ENCODE peak calls at places on chromosomes 5 and 9, in six cellular contexts. I is sigmoid colon; G is foreskin fibroblast; J is CD4-positive, alpha-beta T cell; H is GM23338; W is BJ. A is an unnamed sample.

GRCh38 chr9:114382951-114383865 is 4.6 kb downstream of the AKNA start:
- DNase-seq in I (peak), G (peak), J (peak), H (peak), W (no peak), A (peak)

GRCh38 chr9:37531699-37532098 is 44.5 kb downstream of the FBXO10 start:
- DNase-seq in I (no peak), G (no peak), J (peak), H (no peak), W (no peak), A (no peak)

GRCh38 chr9:77472646-77473045 is 175.5 kb downstream of the GNA14 start:
- DNase-seq in I (no peak), G (peak), J (no peak), H (no peak), W (no peak), A (peak)

GRCh38 chr9:131104016-131104740 is 7.8 kb downstream of the AIF1L start:
- DNase-seq in I (no peak), G (no peak), J (no peak), H (peak), W (no peak), A (no peak)

GRCh38 chr9:5557606-5558587 is 47.6 kb downstream of the PDCD1LG2 start:
- DNase-seq in I (no peak), G (no peak), J (peak), H (no peak), W (no peak), A (no peak)

GRCh38 chr9:115640887-115641286 is 512.7 kb upstream of the PAPPA start:
- DNase-seq in I (no peak), G (peak), J (no peak), H (no peak), W (peak), A (peak)

GRCh38 chr9:4550777-4551476 is 60.7 kb downstream of the SLC1A1 start:
- DNase-seq in I (no peak), G (peak), J (no peak), H (no peak), W (no peak), A (peak)

GRCh38 chr5:135157421-135158314 is 123.6 kb upstream of the PITX1 start:
- DNase-seq in I (no peak), G (no peak), J (no peak), H (no peak), W (no peak), A (no peak)

GRCh38 chr5:35303152-35303551 is 72.9 kb upstream of the PRLR start:
- DNase-seq in I (no peak), G (no peak), J (no peak), H (no peak), W (no peak), A (no peak)

GRCh38 chr5:59893061-59893435 is 478 bp downstream of the PDE4D start:
- DNase-seq in I (no peak), G (no peak), J (no peak), H (peak), W (no peak), A (no peak)

GRCh38 chr5:157613385-157614245 is 38.0 kb upstream of the ADAM19 start:
- DNase-seq in I (no peak), G (no peak), J (no peak), H (no peak), W (no peak), A (no peak)

GRCh38 chr5:149731617-149732400 is 1.7 kb downstream of the PPARGC1B start:
- DNase-seq in I (peak), G (peak), J (peak), H (peak), W (peak), A (peak)

GRCh38 chr5:132385321-132386105 is 16.0 kb downstream of the SLC22A5 start:
- DNase-seq in I (no peak), G (peak), J (peak), H (peak), W (no peak), A (peak)

GRCh38 chr9:16254674-16255073 is 615.8 kb downstream of the BNC2 start:
- DNase-seq in I (no peak), G (no peak), J (no peak), H (no peak), W (no peak), A (no peak)

GRCh38 chr5:92552206-92553160 is 1028.5 kb downstream of the NR2F1-AS1 start:
- DNase-seq in I (no peak), G (peak), J (no peak), H (no peak), W (peak), A (peak)

GRCh38 chr5:134568761-134569725 is 43.6 kb downstream of the JADE2 start:
- DNase-seq in I (peak), G (peak), J (no peak), H (no peak), W (no peak), A (peak)

GRCh38 chr9:73133921-73134407 is 17.7 kb upstream of the ANXA1 start:
- DNase-seq in I (no peak), G (peak), J (no peak), H (no peak), W (no peak), A (peak)

GRCh38 chr9:19156026-19156474 is 28.8 kb upstream of the PLIN2 start:
- DNase-seq in I (no peak), G (no peak), J (no peak), H (no peak), W (no peak), A (no peak)

GRCh38 chr5:180821538-180821937 is 18.9 kb upstream of the MGAT1 start:
- DNase-seq in I (no peak), G (no peak), J (no peak), H (no peak), W (no peak), A (no peak)

GRCh38 chr5:173089581-173089980 is 33.4 kb downstream of the CREBRF start:
- DNase-seq in I (no peak), G (no peak), J (no peak), H (no peak), W (peak), A (no peak)

GRCh38 chr9:15622596-15622995 is 69.8 kb downstream of the CCDC171 start:
- DNase-seq in I (no peak), G (peak), J (no peak), H (peak), W (no peak), A (peak)

GRCh38 chr5:95284512-95285405 is at the start of gene MCTP1:
- DNase-seq in I (no peak), G (peak), J (no peak), H (peak), W (no peak), A (no peak)

GRCh38 chr5:172180936-172181335 is 7.1 kb downstream of the STK10 start:
- DNase-seq in I (no peak), G (no peak), J (peak), H (no peak), W (no peak), A (no peak)

GRCh38 chr5:137470111-137470920 is 28.8 kb downstream of the SPOCK1 start:
- DNase-seq in I (peak), G (peak), J (no peak), H (no peak), W (peak), A (peak)

GRCh38 chr9:116653580-116654355 is 33.3 kb upstream of the TRIM32 start:
- DNase-seq in I (no peak), G (peak), J (no peak), H (no peak), W (no peak), A (peak)

GRCh38 chr5:154813736-154814135 is 36.7 kb downstream of the FAXDC2 start:
- DNase-seq in I (no peak), G (no peak), J (peak), H (no peak), W (no peak), A (no peak)

GRCh38 chr9:4984171-4984570 is 901 bp upstream of the JAK2 start:
- DNase-seq in I (no peak), G (no peak), J (no peak), H (no peak), W (no peak), A (no peak)

GRCh38 chr5:107997338-107997979 is 326.7 kb upstream of the EFNA5 start:
- DNase-seq in I (no peak), G (no peak), J (no peak), H (peak), W (peak), A (peak)

GRCh38 chr5:94192658-94193391 is 425.6 kb downstream of the KIAA0825 start:
- DNase-seq in I (no peak), G (no peak), J (no peak), H (peak), W (no peak), A (no peak)
- TF ChIP-seq CTCF in I (no peak), G (no peak), J (no peak), H (no peak), W (no peak), A (no peak)

GRCh38 chr9:91364005-91364404 is 2.3 kb upstream of the AUH start:
- DNase-seq in I (no peak), G (no peak), J (no peak), H (no peak), W (no peak), A (no peak)

GRCh38 chr9:91359734-91360470 is 1.8 kb downstream of the AUH start:
- DNase-seq in I (no peak), G (peak), J (no peak), H (no peak), W (no peak), A (peak)

GRCh38 chr9:91362212-91362611 is 494 bp upstream of the AUH start:
- DNase-seq in I (no peak), G (no peak), J (no peak), H (no peak), W (no peak), A (no peak)

GRCh38 chr9:91360551-91361293 is 996 bp downstream of the AUH start:
- DNase-seq in I (no peak), G (peak), J (no peak), H (peak), W (no peak), A (peak)

DNA sequence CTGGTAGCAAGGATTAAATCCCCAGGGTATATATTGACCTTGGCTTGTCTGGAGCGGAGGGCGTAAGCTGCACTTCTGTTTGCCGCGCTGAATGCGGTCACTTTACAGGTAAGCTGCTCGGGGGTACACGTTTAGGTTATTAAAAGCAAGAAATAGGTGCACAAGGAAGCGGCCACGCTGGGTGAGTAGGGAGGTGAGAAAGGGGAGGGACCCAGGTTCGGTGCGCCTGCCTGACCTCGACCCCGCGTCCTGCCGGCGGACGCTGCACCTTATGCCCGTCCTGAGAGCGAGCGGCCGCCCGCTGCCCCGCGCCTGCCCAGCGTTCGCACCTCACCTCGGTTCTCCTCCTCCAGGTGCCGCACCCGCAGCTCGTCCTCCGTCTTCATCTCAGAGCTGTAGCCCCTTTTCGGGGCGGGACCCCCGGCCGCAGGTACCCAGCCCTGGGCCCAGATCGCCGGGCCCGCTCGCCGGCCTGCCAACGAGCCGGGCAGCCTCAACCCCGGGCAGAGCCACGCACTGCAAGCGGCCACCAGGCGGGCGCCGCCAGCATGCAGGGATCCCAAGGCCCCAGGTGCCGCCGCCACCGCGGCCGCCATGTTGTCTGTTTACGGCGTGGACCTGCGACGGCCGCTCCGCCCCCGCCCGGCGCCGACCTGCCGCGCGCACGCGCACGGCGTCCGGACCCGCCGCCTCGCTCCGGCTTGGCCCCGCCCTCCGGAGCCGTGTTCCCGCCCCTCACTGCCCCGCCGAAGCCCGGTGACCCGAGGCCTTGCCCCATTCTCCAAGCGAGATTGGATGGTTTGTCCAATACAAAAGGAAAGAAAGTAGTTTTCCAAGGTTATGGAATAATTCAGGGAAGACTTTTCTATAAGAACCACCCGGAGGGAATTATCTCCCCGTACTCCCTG is at the start of gene AUH:
- DNase-seq in I (peak), G (peak), J (peak), H (peak), W (no peak), A (peak)
- TF ChIP-seq CTCF in I (peak), G (no peak), J (no peak), H (no peak), W (no peak), A (no peak)

GRCh38 chr9:110875275-110875674 is 163.0 kb downstream of the LPAR1 start:
- DNase-seq in I (peak), G (no peak), J (no peak), H (peak), W (no peak), A (no peak)
- TF ChIP-seq CTCF in I (no peak), G (no peak), J (no peak), H (peak), W (no peak), A (no peak)

GRCh38 chr5:32312194-32312681 is 501 bp downstream of the MTMR12 start:
- DNase-seq in I (peak), G (peak), J (peak), H (peak), W (no peak), A (peak)

GRCh38 chr5:32308951-32309350 is 3.8 kb downstream of the MTMR12 start:
- DNase-seq in I (no peak), G (peak), J (no peak), H (no peak), W (no peak), A (no peak)

GRCh38 chr5:32307769-32308194 is 5.0 kb downstream of the MTMR12 start:
- DNase-seq in I (no peak), G (no peak), J (no peak), H (no peak), W (no peak), A (no peak)

GRCh38 chr5:32311404-32312193 is 1.1 kb downstream of the MTMR12 start:
- DNase-seq in I (no peak), G (peak), J (no peak), H (peak), W (no peak), A (peak)

GRCh38 chr5:32309766-32310165 is 3.0 kb downstream of the MTMR12 start:
- DNase-seq in I (no peak), G (no peak), J (no peak), H (no peak), W (no peak), A (no peak)
- TF ChIP-seq CTCF in I (no peak), G (no peak), J (no peak), H (no peak), W (no peak), A (no peak)

DNA sequence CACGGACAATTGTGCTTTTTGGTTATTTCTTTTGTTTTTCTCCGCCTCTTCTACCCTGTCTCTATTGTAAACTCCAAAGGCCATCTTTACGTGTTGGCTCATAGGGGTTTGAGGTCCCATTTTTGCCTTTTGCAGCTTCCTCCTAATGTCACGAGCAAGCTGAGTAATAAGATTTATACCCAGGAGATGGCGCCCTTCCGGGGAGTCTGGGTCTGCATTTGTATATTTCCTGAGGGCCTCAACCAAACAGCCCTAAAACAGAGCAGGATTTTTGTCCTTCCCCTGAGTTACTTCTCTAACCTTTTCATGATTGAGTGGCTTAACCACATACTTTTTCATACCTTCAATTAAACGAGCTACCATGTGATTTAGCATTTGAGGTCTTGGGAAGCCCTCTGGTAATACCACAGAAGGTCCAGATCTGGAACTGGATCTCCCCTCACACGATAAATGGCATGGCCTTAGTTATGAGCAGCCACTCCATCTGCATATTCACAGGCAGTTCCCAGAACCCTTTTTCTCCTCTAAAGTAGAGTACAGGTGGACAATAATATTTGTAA is 11.2 kb upstream of the CFAP95 start:
- DNase-seq in I (no peak), G (peak), J (no peak), H (peak), W (no peak), A (peak)
- TF ChIP-seq CTCF in I (no peak), G (peak), J (peak), H (peak), W (peak), A (peak)

GRCh38 chr5:170449232-170449631 is 54.6 kb upstream of the KCNIP1 start:
- DNase-seq in I (no peak), G (no peak), J (no peak), H (no peak), W (no peak), A (no peak)
- TF ChIP-seq CTCF in I (no peak), G (no peak), J (no peak), H (no peak), W (no peak), A (no peak)

GRCh38 chr9:122092611-122093506 is at the start of gene TTLL11:
- DNase-seq in I (peak), G (peak), J (peak), H (peak), W (peak), A (peak)
- TF ChIP-seq CTCF in I (no peak), G (no peak), J (no peak), H (no peak), W (no peak), A (no peak)

DNA sequence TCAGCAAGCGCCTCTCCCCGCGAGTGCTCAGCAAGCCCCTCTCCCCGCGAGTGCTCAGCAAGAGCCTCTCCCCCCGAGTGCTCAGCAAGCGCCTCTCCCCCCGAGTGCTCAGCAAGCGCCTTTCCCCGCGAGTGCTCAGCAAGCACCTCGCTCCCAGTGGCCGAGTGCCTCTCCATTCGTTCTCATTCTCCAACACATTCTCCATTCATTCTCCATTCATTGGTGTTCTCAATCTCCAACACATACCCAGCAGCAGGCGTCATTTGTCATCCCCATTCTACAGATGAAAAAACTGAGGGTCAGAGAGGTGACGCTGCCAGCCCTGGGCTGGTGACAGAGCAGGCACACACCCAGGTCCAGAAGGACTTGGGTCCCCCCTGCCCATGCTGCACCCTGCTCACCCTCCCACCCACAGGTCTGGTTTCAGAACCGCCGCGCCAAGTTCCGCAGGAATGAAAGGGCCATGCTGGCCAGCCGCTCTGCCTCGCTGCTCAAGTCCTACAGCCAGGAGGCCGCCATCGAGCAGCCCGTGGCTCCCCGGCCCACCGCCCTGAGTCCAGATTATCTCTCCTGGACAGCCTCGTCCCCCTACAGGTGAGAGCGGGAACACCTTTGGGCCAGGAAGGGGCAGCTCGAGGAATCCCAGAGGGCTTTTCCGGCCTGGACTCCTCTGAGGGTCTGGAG is 32.5 kb downstream of the PTGES start:
- DNase-seq in I (no peak), G (no peak), J (no peak), H (peak), W (no peak), A (no peak)
- TF ChIP-seq CTCF in I (no peak), G (peak), J (no peak), H (peak), W (peak), A (peak)

GRCh38 chr9:136021891-136022681 is 60.9 kb upstream of the UBAC1 start:
- DNase-seq in I (peak), G (no peak), J (no peak), H (peak), W (no peak), A (no peak)
- TF ChIP-seq CTCF in I (no peak), G (no peak), J (no peak), H (peak), W (no peak), A (no peak)

A was measured in fibroblast of mammary gland.